ENCODE peak calls at places on chromosomes 3 and 15, in six cellular contexts. C is gastrocnemius medialis; O is heart right ventricle; S is RWPE1; J is CD8-positive, alpha-beta T cell; F is neural progenitor cell. X is an unnamed sample.

GRCh38 chr15:90412356-90413194 is 24.5 kb downstream of the IQGAP1 start:
- DNase-seq in C (peak), O (no peak), S (peak), J (no peak), F (no peak), X (peak)

GRCh38 chr3:8825153-8825825 is 55.9 kb upstream of the OXTR start:
- DNase-seq in C (no peak), O (no peak), S (no peak), J (no peak), F (no peak), X (no peak)

GRCh38 chr3:170961616-170962400 is 53.4 kb upstream of the EIF5A2 start:
- DNase-seq in C (no peak), O (no peak), S (peak), J (no peak), F (peak), X (no peak)

GRCh38 chr3:104452697-104453096 is 914.0 kb upstream of the ALCAM start:
- DNase-seq in C (no peak), O (no peak), S (no peak), J (no peak), F (no peak), X (no peak)

GRCh38 chr3:15708882-15709677 is 88.7 kb downstream of the ANKRD28 start:
- DNase-seq in C (no peak), O (no peak), S (no peak), J (no peak), F (no peak), X (no peak)

GRCh38 chr3:72347819-72348319 is 500.4 kb downstream of the SHQ1 start:
- DNase-seq in C (peak), O (peak), S (peak), J (peak), F (peak), X (peak)

GRCh38 chr3:108677811-108678210 is 79.4 kb downstream of the RETNLB start:
- DNase-seq in C (no peak), O (no peak), S (no peak), J (no peak), F (no peak), X (no peak)

GRCh38 chr3:51948016-51948580 is 5.9 kb downstream of the PARP3 start:
- DNase-seq in C (no peak), O (no peak), S (no peak), J (no peak), F (no peak), X (peak)

GRCh38 chr15:78037779-78038305 is 39.7 kb downstream of the TBC1D2B start:
- DNase-seq in C (no peak), O (no peak), S (no peak), J (no peak), F (no peak), X (no peak)

GRCh38 chr15:89442671-89443307 is 53.6 kb downstream of the RHCG start:
- DNase-seq in C (no peak), O (no peak), S (peak), J (peak), F (peak), X (no peak)

GRCh38 chr3:23590874-23591273 is 214.9 kb upstream of the UBE2E1 start:
- DNase-seq in C (no peak), O (no peak), S (no peak), J (no peak), F (no peak), X (no peak)

GRCh38 chr3:23591374-23591773 is 214.4 kb upstream of the UBE2E1 start:
- DNase-seq in C (no peak), O (no peak), S (no peak), J (no peak), F (no peak), X (no peak)

GRCh38 chr3:23592961-23593931 is 212.5 kb upstream of the UBE2E1 start:
- DNase-seq in C (no peak), O (no peak), S (no peak), J (no peak), F (no peak), X (no peak)

GRCh38 chr3:23594066-23594465 is 211.7 kb upstream of the UBE2E1 start:
- DNase-seq in C (no peak), O (no peak), S (no peak), J (no peak), F (no peak), X (no peak)

GRCh38 chr3:23594897-23595670 is 210.7 kb upstream of the UBE2E1 start:
- DNase-seq in C (peak), O (no peak), S (no peak), J (no peak), F (peak), X (no peak)
- TF ChIP-seq CTCF in C (no peak), O (no peak), S (no peak), J (no peak), F (no peak), X (no peak)

GRCh38 chr3:148962513-148962912 is 28.8 kb upstream of the GYG1 start:
- DNase-seq in C (peak), O (no peak), S (peak), J (no peak), F (peak), X (no peak)
- TF ChIP-seq CTCF in C (no peak), O (no peak), S (no peak), J (no peak), F (peak), X (no peak)

DNA sequence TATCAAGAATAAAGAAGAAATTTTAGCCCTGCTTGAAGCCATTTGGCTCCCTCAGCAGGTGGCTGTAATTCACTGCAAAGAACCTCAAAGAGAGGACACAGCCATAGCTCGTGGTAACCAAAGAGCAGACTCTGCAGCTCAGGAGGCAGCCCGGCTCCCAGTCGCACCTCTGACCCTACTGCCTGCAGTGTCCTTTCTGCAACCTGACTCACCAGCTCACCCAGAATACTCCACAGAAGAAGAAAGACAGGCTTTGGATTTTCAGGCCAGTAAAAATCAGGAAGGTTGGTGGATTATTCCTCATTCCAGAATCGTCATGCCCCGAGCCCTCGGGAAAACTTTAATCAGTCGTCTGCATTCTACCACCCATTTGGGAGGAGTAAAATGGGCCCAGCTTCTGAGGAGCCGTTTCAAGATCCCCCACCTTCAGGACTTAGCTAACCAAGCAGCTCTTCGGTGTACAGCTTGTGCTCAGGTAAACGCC is 38.6 kb downstream of the ZBTB11 start:
- DNase-seq in C (no peak), O (no peak), S (no peak), J (no peak), F (peak), X (no peak)
- TF ChIP-seq CTCF in C (no peak), O (no peak), S (no peak), J (no peak), F (no peak), X (no peak)

GRCh38 chr3:126364130-126364695 is 7.0 kb upstream of the KLF15 start:
- DNase-seq in C (peak), O (no peak), S (no peak), J (no peak), F (no peak), X (no peak)
- TF ChIP-seq CTCF in C (no peak), O (no peak), S (no peak), J (no peak), F (no peak), X (no peak)

X was measured in CD14-positive monocyte.